ENCODE peak calls at places on chromosomes 5 and 9, in four cellular contexts. G, V, B and X are unnamed samples.
A peak's percentile ranks its signal among the peaks of the same experiment; 100 is the strongest.

GRCh38 chr9:93189369-93190132 is 5.6 kb downstream of the WNK2 start:
- ATAC-seq in G (no peak), V (no peak), B (no peak), X (no peak)

GRCh38 chr9:73869261-73869660 is 627.9 kb upstream of the RORB start:
- ATAC-seq in G (no peak), V (no peak), B (peak; percentile 24), X (no peak)

GRCh38 chr5:119275146-119275872 is 80.5 kb upstream of the TNFAIP8 start:
- ATAC-seq in G (no peak), V (no peak), B (no peak), X (no peak)

GRCh38 chr5:72829707-72830106 is 13.2 kb downstream of the TNPO1 start:
- ATAC-seq in G (no peak), V (no peak), B (no peak), X (no peak)

GRCh38 chr5:79759848-79760247 is 70.2 kb downstream of the CMYA5 start:
- ATAC-seq in G (no peak), V (no peak), B (no peak), X (no peak)

GRCh38 chr9:224540-225520 is 10.2 kb downstream of the DOCK8 start:
- ATAC-seq in G (no peak), V (no peak), B (peak; percentile 68), X (no peak)

GRCh38 chr9:132451276-132451675 is 41.3 kb downstream of the CFAP77 start:
- ATAC-seq in G (no peak), V (no peak), B (no peak), X (no peak)

GRCh38 chr5:152514827-152515397 is 109.8 kb upstream of the NMUR2 start:
- ATAC-seq in G (no peak), V (no peak), B (no peak), X (no peak)

GRCh38 chr9:128149001-128149701 is at the start of gene LCN2:
- ATAC-seq in G (peak; percentile 5), V (no peak), B (peak; percentile 80), X (no peak)

GRCh38 chr5:23157169-23157568 is 304.0 kb upstream of the CDH12 start:
- ATAC-seq in G (no peak), V (no peak), B (no peak), X (no peak)

GRCh38 chr9:121692606-121693505 is 41.4 kb downstream of the DAB2IP start:
- ATAC-seq in G (peak; percentile 58), V (peak; percentile 43), B (peak; percentile 39), X (peak; percentile 67)

GRCh38 chr9:110021891-110022290 is 186.1 kb downstream of the C9orf152 start:
- ATAC-seq in G (peak; percentile 52), V (peak; percentile 44), B (peak; percentile 51), X (no peak)

GRCh38 chr9:86703346-86703745 is 244.0 kb downstream of the GAS1 start:
- ATAC-seq in G (no peak), V (no peak), B (no peak), X (no peak)

GRCh38 chr5:67983251-67983941 is 232.2 kb upstream of the PIK3R1 start:
- ATAC-seq in G (no peak), V (no peak), B (peak; percentile 89), X (no peak)

GRCh38 chr5:181234116-181234454 is 9.6 kb downstream of the RACK1 start:
- ATAC-seq in G (no peak), V (no peak), B (peak; percentile 8), X (no peak)

GRCh38 chr5:154269414-154269813 is 78.9 kb downstream of the GALNT10 start:
- ATAC-seq in G (no peak), V (no peak), B (no peak), X (no peak)

GRCh38 chr5:14702238-14702839 is 37.8 kb downstream of the OTULIN start:
- ATAC-seq in G (no peak), V (no peak), B (no peak), X (no peak)